ENCODE peak calls at places on chromosomes 13 and 19, in eight cellular contexts. G, N, C, K, S, A, Q and X are unnamed samples.

GRCh38 chr19:2722541-2723344 is 1.6 kb upstream of the DIRAS1 start:
- DNase-seq in G (peak; percentile 65), N (no peak), C (peak; percentile 40), K (peak; percentile 59), S (no peak), A (peak; percentile 57), Q (peak; percentile 85), X (peak; percentile 93)

GRCh38 chr13:27808866-27809546 is 16.7 kb downstream of the GSX1 start:
- DNase-seq in G (no peak), N (no peak), C (no peak), K (no peak), S (no peak), A (no peak), Q (no peak), X (no peak)

GRCh38 chr19:1055886-1056620 is 10.9 kb upstream of the ARHGAP45 start:
- DNase-seq in G (no peak), N (no peak), C (no peak), K (no peak), S (no peak), A (no peak), Q (no peak), X (no peak)

GRCh38 chr13:97257800-97258799 is 36.0 kb downstream of the MBNL2 start:
- DNase-seq in G (no peak), N (no peak), C (no peak), K (peak; percentile 77), S (no peak), A (no peak), Q (peak; percentile 75), X (no peak)

GRCh38 chr13:103695320-103695719 is 629.1 kb upstream of the SLC10A2 start:
- DNase-seq in G (no peak), N (no peak), C (no peak), K (no peak), S (no peak), A (no peak), Q (no peak), X (no peak)

GRCh38 chr13:74077847-74078246 is 56.4 kb downstream of the KLF12 start:
- DNase-seq in G (no peak), N (no peak), C (no peak), K (no peak), S (no peak), A (no peak), Q (no peak), X (no peak)

GRCh38 chr19:51341976-51342580 is at the start of gene VSIG10L:
- DNase-seq in G (no peak), N (no peak), C (no peak), K (no peak), S (no peak), A (no peak), Q (peak; percentile 18), X (peak; percentile 37)

GRCh38 chr13:73171926-73172325 is 113.1 kb downstream of the KLF5 start:
- DNase-seq in G (no peak), N (no peak), C (no peak), K (no peak), S (no peak), A (no peak), Q (no peak), X (no peak)

GRCh38 chr19:43406297-43406696 is 8.4 kb upstream of the TEX101 start:
- DNase-seq in G (no peak), N (no peak), C (no peak), K (no peak), S (no peak), A (no peak), Q (no peak), X (no peak)

GRCh38 chr19:1746401-1747284 is 6.7 kb upstream of the ONECUT3 start:
- DNase-seq in G (no peak), N (no peak), C (no peak), K (peak; percentile 53), S (no peak), A (no peak), Q (no peak), X (no peak)

GRCh38 chr13:76762731-76763130 is 123.5 kb downstream of the KCTD12 start:
- DNase-seq in G (no peak), N (no peak), C (no peak), K (no peak), S (no peak), A (no peak), Q (no peak), X (no peak)

GRCh38 chr13:35917942-35918645 is 213.1 kb downstream of the DCLK1 start:
- DNase-seq in G (no peak), N (no peak), C (no peak), K (no peak), S (no peak), A (no peak), Q (no peak), X (no peak)

GRCh38 chr19:38030681-38031422 is 123.8 kb downstream of the SIPA1L3 start:
- DNase-seq in G (no peak), N (no peak), C (no peak), K (no peak), S (no peak), A (no peak), Q (no peak), X (no peak)

GRCh38 chr13:40974460-40975407 is 44.4 kb downstream of the ELF1 start:
- DNase-seq in G (no peak), N (peak; percentile 12), C (no peak), K (peak; percentile 66), S (peak; percentile 18), A (no peak), Q (no peak), X (no peak)

GRCh38 chr19:4969772-4970531 is 1.0 kb downstream of the KDM4B start:
- DNase-seq in G (no peak), N (peak; percentile 21), C (no peak), K (peak; percentile 25), S (no peak), A (no peak), Q (no peak), X (no peak)

GRCh38 chr13:42969558-42970172 is 22.4 kb downstream of the EPSTI1 start:
- DNase-seq in G (peak; percentile 83), N (peak; percentile 76), C (peak; percentile 25), K (peak; percentile 56), S (peak; percentile 46), A (peak; percentile 9), Q (peak; percentile 85), X (peak; percentile 85)

GRCh38 chr13:112567161-112567862 is 20.6 kb downstream of the TUBGCP3 start:
- DNase-seq in G (no peak), N (no peak), C (no peak), K (no peak), S (no peak), A (no peak), Q (no peak), X (no peak)

GRCh38 chr13:112990783-112991182 is 21.8 kb downstream of the MCF2L start:
- DNase-seq in G (no peak), N (no peak), C (no peak), K (no peak), S (no peak), A (no peak), Q (no peak), X (no peak)

GRCh38 chr13:41780736-41781708 is 179.9 kb downstream of the VWA8 start:
- DNase-seq in G (no peak), N (no peak), C (no peak), K (peak; percentile 3), S (no peak), A (no peak), Q (no peak), X (no peak)

GRCh38 chr19:11507370-11508078 is 1.9 kb upstream of the ZNF653 start:
- DNase-seq in G (no peak), N (no peak), C (no peak), K (no peak), S (no peak), A (no peak), Q (no peak), X (no peak)

GRCh38 chr13:99158846-99159245 is 41.8 kb upstream of the UBAC2 start:
- DNase-seq in G (no peak), N (no peak), C (no peak), K (no peak), S (no peak), A (no peak), Q (no peak), X (no peak)

GRCh38 chr19:1265611-1266115 is 3.5 kb upstream of the CIRBP start:
- DNase-seq in G (peak; percentile 80), N (no peak), C (no peak), K (peak; percentile 62), S (no peak), A (no peak), Q (peak; percentile 84), X (no peak)

GRCh38 chr13:70502944-70503343 is 394.7 kb upstream of the KLHL1 start:
- DNase-seq in G (no peak), N (peak; percentile 1), C (no peak), K (no peak), S (no peak), A (no peak), Q (no peak), X (no peak)

GRCh38 chr13:32040689-32041088 is 9.1 kb downstream of the FRY start:
- DNase-seq in G (no peak), N (no peak), C (no peak), K (no peak), S (no peak), A (no peak), Q (no peak), X (no peak)

GRCh38 chr19:44951179-44952159 is 3.7 kb upstream of the CLPTM1 start:
- DNase-seq in G (no peak), N (peak; percentile 82), C (peak; percentile 45), K (peak; percentile 73), S (peak; percentile 49), A (no peak), Q (peak; percentile 46), X (peak; percentile 39)

GRCh38 chr13:114123876-114124275 is 8.5 kb downstream of the RASA3 start:
- DNase-seq in G (no peak), N (no peak), C (no peak), K (no peak), S (no peak), A (no peak), Q (no peak), X (no peak)

GRCh38 chr13:44399045-44399444 is 25.4 kb downstream of the SERP2 start:
- DNase-seq in G (no peak), N (no peak), C (no peak), K (no peak), S (no peak), A (no peak), Q (no peak), X (no peak)

GRCh38 chr13:113528101-113528797 is 37.7 kb upstream of the DCUN1D2 start:
- DNase-seq in G (no peak), N (no peak), C (no peak), K (no peak), S (no peak), A (no peak), Q (no peak), X (no peak)

GRCh38 chr13:87052731-87053130 is 618.4 kb upstream of the SLITRK5 start:
- DNase-seq in G (no peak), N (no peak), C (no peak), K (no peak), S (no peak), A (no peak), Q (no peak), X (no peak)